ENCODE peak calls at places on chromosomes 13 and 19, in four cellular contexts. One of them, this sample, is unnamed.

GRCh38 chr19:35528218-35529038 is at the start of gene SBSN:
- DNase-seq in activated CD4-positive, alpha-beta T cell treated with anti-CD3 and anti-CD28 coated beads for 48 hours: no peak
- DNase-seq in glutamatergic neuron: no peak
- DNase-seq in AG10803: peak
- DNase-seq in this sample: peak

GRCh38 chr19:52369463-52370340 is at the start of gene ZNF880:
- DNase-seq in activated CD4-positive, alpha-beta T cell treated with anti-CD3 and anti-CD28 coated beads for 48 hours: peak
- DNase-seq in glutamatergic neuron: peak
- DNase-seq in AG10803: peak
- DNase-seq in this sample: peak

GRCh38 chr19:38666662-38667448 is 19.4 kb downstream of the ACTN4 start:
- DNase-seq in activated CD4-positive, alpha-beta T cell treated with anti-CD3 and anti-CD28 coated beads for 48 hours: peak
- DNase-seq in glutamatergic neuron: no peak
- DNase-seq in AG10803: peak
- DNase-seq in this sample: peak

GRCh38 chr19:11982526-11982925 is 17.7 kb downstream of the ZNF763 start:
- DNase-seq in activated CD4-positive, alpha-beta T cell treated with anti-CD3 and anti-CD28 coated beads for 48 hours: no peak
- DNase-seq in glutamatergic neuron: no peak
- DNase-seq in AG10803: no peak
- DNase-seq in this sample: no peak

GRCh38 chr13:20870829-20871228 is 31.7 kb downstream of the XPO4 start:
- DNase-seq in activated CD4-positive, alpha-beta T cell treated with anti-CD3 and anti-CD28 coated beads for 48 hours: no peak
- DNase-seq in glutamatergic neuron: no peak
- DNase-seq in AG10803: no peak
- DNase-seq in this sample: no peak

GRCh38 chr13:58597552-58597951 is 966.0 kb downstream of the PCDH17 start:
- DNase-seq in activated CD4-positive, alpha-beta T cell treated with anti-CD3 and anti-CD28 coated beads for 48 hours: no peak
- DNase-seq in glutamatergic neuron: no peak
- DNase-seq in AG10803: no peak
- DNase-seq in this sample: no peak

GRCh38 chr19:5615756-5616327 is 6.7 kb downstream of the SAFB2 start:
- DNase-seq in activated CD4-positive, alpha-beta T cell treated with anti-CD3 and anti-CD28 coated beads for 48 hours: no peak
- DNase-seq in glutamatergic neuron: no peak
- DNase-seq in AG10803: no peak
- DNase-seq in this sample: peak

GRCh38 chr19:34253711-34254551 is 423 bp upstream of the GARRE1 start:
- DNase-seq in activated CD4-positive, alpha-beta T cell treated with anti-CD3 and anti-CD28 coated beads for 48 hours: no peak
- DNase-seq in glutamatergic neuron: peak
- DNase-seq in AG10803: peak
- DNase-seq in this sample: peak

GRCh38 chr19:58558623-58559274 is 338 bp upstream of the UBE2M start:
- DNase-seq in activated CD4-positive, alpha-beta T cell treated with anti-CD3 and anti-CD28 coated beads for 48 hours: peak
- DNase-seq in glutamatergic neuron: peak
- DNase-seq in AG10803: peak
- DNase-seq in this sample: peak

GRCh38 chr19:16293133-16294085 is 31.2 kb upstream of the KLF2 start:
- DNase-seq in activated CD4-positive, alpha-beta T cell treated with anti-CD3 and anti-CD28 coated beads for 48 hours: no peak
- DNase-seq in glutamatergic neuron: no peak
- DNase-seq in AG10803: peak
- DNase-seq in this sample: peak

GRCh38 chr19:18542936-18543813 is at the start of gene FKBP8:
- DNase-seq in activated CD4-positive, alpha-beta T cell treated with anti-CD3 and anti-CD28 coated beads for 48 hours: peak
- DNase-seq in glutamatergic neuron: peak
- DNase-seq in AG10803: peak
- DNase-seq in this sample: peak

GRCh38 chr19:40365613-40366401 is 17.3 kb downstream of the PLD3 start:
- DNase-seq in activated CD4-positive, alpha-beta T cell treated with anti-CD3 and anti-CD28 coated beads for 48 hours: peak
- DNase-seq in glutamatergic neuron: peak
- DNase-seq in AG10803: peak
- DNase-seq in this sample: peak

GRCh38 chr13:33188093-33188882 is 97.3 kb downstream of the STARD13 start:
- DNase-seq in activated CD4-positive, alpha-beta T cell treated with anti-CD3 and anti-CD28 coated beads for 48 hours: no peak
- DNase-seq in glutamatergic neuron: no peak
- DNase-seq in AG10803: peak
- DNase-seq in this sample: peak

GRCh38 chr13:46667687-46668281 is 114.8 kb downstream of the LRCH1 start:
- DNase-seq in activated CD4-positive, alpha-beta T cell treated with anti-CD3 and anti-CD28 coated beads for 48 hours: no peak
- DNase-seq in glutamatergic neuron: no peak
- DNase-seq in AG10803: no peak
- DNase-seq in this sample: no peak

GRCh38 chr13:96052655-96053002 is 572 bp downstream of the UGGT2 start:
- DNase-seq in activated CD4-positive, alpha-beta T cell treated with anti-CD3 and anti-CD28 coated beads for 48 hours: no peak
- DNase-seq in glutamatergic neuron: no peak
- DNase-seq in AG10803: peak
- DNase-seq in this sample: peak